ENCODE peak calls at places on chromosome 12, in eight cellular contexts. One of them, this sample, is unnamed. For H3K4me1, the result is how much of the 10 kb centered on the place peaks cover.

GRCh38 chr12:128797119-128798118 is 26.3 kb downstream of the SLC15A4 start:
- DNase-seq in PC-3: peak
- DNase-seq in CD8-positive, alpha-beta T cell: no peak
- DNase-seq in CD8-positive, alpha-beta memory T cell: no peak
- DNase-seq in thoracic aorta: no peak
- DNase-seq in uterus: no peak
- DNase-seq in lower lobe of right lung: peak
- DNase-seq in left ventricle myocardium inferior: no peak
- DNase-seq in this sample: no peak

GRCh38 chr12:4763549-4763948 is 43.3 kb downstream of the GALNT8 start:
- DNase-seq in PC-3: no peak
- DNase-seq in CD8-positive, alpha-beta T cell: no peak
- DNase-seq in CD8-positive, alpha-beta memory T cell: no peak
- DNase-seq in thoracic aorta: no peak
- DNase-seq in uterus: peak
- DNase-seq in lower lobe of right lung: no peak
- DNase-seq in left ventricle myocardium inferior: no peak
- DNase-seq in this sample: no peak

GRCh38 chr12:13504736-13505135 is 308.2 kb downstream of the EMP1 start:
- DNase-seq in PC-3: no peak
- DNase-seq in CD8-positive, alpha-beta T cell: no peak
- DNase-seq in CD8-positive, alpha-beta memory T cell: no peak
- DNase-seq in thoracic aorta: no peak
- DNase-seq in uterus: no peak
- DNase-seq in lower lobe of right lung: no peak
- DNase-seq in left ventricle myocardium inferior: no peak
- DNase-seq in this sample: no peak

GRCh38 chr12:15931590-15932053 is 20.5 kb downstream of the DERA start:
- DNase-seq in PC-3: peak
- DNase-seq in CD8-positive, alpha-beta T cell: no peak
- DNase-seq in CD8-positive, alpha-beta memory T cell: no peak
- DNase-seq in thoracic aorta: no peak
- DNase-seq in uterus: no peak
- DNase-seq in lower lobe of right lung: no peak
- DNase-seq in left ventricle myocardium inferior: no peak
- DNase-seq in this sample: no peak

GRCh38 chr12:66035289-66035961 is 95.1 kb downstream of the LLPH start:
- DNase-seq in PC-3: peak
- DNase-seq in CD8-positive, alpha-beta T cell: no peak
- DNase-seq in CD8-positive, alpha-beta memory T cell: no peak
- DNase-seq in thoracic aorta: no peak
- DNase-seq in uterus: no peak
- DNase-seq in lower lobe of right lung: no peak
- DNase-seq in left ventricle myocardium inferior: no peak
- DNase-seq in this sample: no peak

GRCh38 chr12:62730649-62731377 is 204.1 kb downstream of the PPM1H start:
- DNase-seq in PC-3: peak
- DNase-seq in CD8-positive, alpha-beta T cell: no peak
- DNase-seq in CD8-positive, alpha-beta memory T cell: no peak
- DNase-seq in thoracic aorta: no peak
- DNase-seq in uterus: no peak
- DNase-seq in lower lobe of right lung: no peak
- DNase-seq in left ventricle myocardium inferior: no peak
- DNase-seq in this sample: no peak

GRCh38 chr12:105848286-105848685 is 290.5 kb downstream of the NUAK1 start:
- DNase-seq in PC-3: no peak
- DNase-seq in CD8-positive, alpha-beta T cell: no peak
- DNase-seq in CD8-positive, alpha-beta memory T cell: no peak
- DNase-seq in thoracic aorta: no peak
- DNase-seq in uterus: no peak
- DNase-seq in lower lobe of right lung: no peak
- DNase-seq in left ventricle myocardium inferior: no peak
- DNase-seq in this sample: no peak

GRCh38 chr12:53048780-53049401 is 974 bp upstream of the TNS2 start:
- DNase-seq in PC-3: no peak
- DNase-seq in CD8-positive, alpha-beta T cell: no peak
- DNase-seq in CD8-positive, alpha-beta memory T cell: no peak
- DNase-seq in thoracic aorta: no peak
- DNase-seq in uterus: peak
- DNase-seq in lower lobe of right lung: no peak
- DNase-seq in left ventricle myocardium inferior: peak
- DNase-seq in this sample: no peak

GRCh38 chr12:46490635-46491034 is 118.1 kb upstream of the SLC38A2 start:
- DNase-seq in PC-3: peak
- DNase-seq in CD8-positive, alpha-beta T cell: no peak
- DNase-seq in CD8-positive, alpha-beta memory T cell: no peak
- DNase-seq in thoracic aorta: no peak
- DNase-seq in uterus: no peak
- DNase-seq in lower lobe of right lung: no peak
- DNase-seq in left ventricle myocardium inferior: no peak
- DNase-seq in this sample: no peak

GRCh38 chr12:46489951-46490388 is 117.4 kb upstream of the SLC38A2 start:
- DNase-seq in PC-3: no peak
- DNase-seq in CD8-positive, alpha-beta T cell: no peak
- DNase-seq in CD8-positive, alpha-beta memory T cell: no peak
- DNase-seq in thoracic aorta: no peak
- DNase-seq in uterus: no peak
- DNase-seq in lower lobe of right lung: no peak
- DNase-seq in left ventricle myocardium inferior: no peak
- DNase-seq in this sample: no peak

GRCh38 chr12:46492471-46493351 is 120.1 kb upstream of the SLC38A2 start:
- DNase-seq in PC-3: peak
- DNase-seq in CD8-positive, alpha-beta T cell: no peak
- DNase-seq in CD8-positive, alpha-beta memory T cell: no peak
- DNase-seq in thoracic aorta: no peak
- DNase-seq in uterus: no peak
- DNase-seq in lower lobe of right lung: no peak
- DNase-seq in left ventricle myocardium inferior: no peak
- DNase-seq in this sample: no peak

GRCh38 chr12:46493352-46494209 is 121.0 kb upstream of the SLC38A2 start:
- DNase-seq in PC-3: peak
- DNase-seq in CD8-positive, alpha-beta T cell: no peak
- DNase-seq in CD8-positive, alpha-beta memory T cell: no peak
- DNase-seq in thoracic aorta: no peak
- DNase-seq in uterus: no peak
- DNase-seq in lower lobe of right lung: no peak
- DNase-seq in left ventricle myocardium inferior: no peak
- DNase-seq in this sample: no peak

DNA sequence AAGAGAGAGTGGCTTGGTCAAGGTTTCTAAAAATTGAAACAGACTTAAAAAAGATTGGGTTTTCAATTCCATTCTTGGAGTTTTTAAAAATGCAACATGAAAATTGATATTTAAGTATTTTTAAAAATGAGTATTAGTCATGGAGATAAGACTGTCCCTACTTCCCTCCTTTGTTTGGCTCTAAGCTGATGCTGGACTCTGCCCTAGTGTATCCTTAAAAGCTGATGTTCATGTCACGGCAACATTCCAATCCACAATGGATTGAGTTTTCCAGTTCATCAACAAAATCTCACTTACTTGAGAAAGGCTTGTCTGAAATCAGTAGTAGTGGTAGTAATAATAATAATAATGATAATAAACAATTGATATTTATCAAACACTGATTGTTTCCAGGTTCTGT is 119.0 kb upstream of the SLC38A2 start:
- DNase-seq in PC-3: no peak
- DNase-seq in CD8-positive, alpha-beta T cell: no peak
- DNase-seq in CD8-positive, alpha-beta memory T cell: no peak
- DNase-seq in thoracic aorta: no peak
- DNase-seq in uterus: no peak
- DNase-seq in lower lobe of right lung: no peak
- DNase-seq in left ventricle myocardium inferior: no peak
- DNase-seq in this sample: no peak
- H3K27ac ChIP-seq in PC-3: no peak
- H3K27ac ChIP-seq in CD8-positive, alpha-beta T cell: no peak
- H3K27ac ChIP-seq in CD8-positive, alpha-beta memory T cell: no peak
- H3K27ac ChIP-seq in thoracic aorta: no peak
- H3K27ac ChIP-seq in uterus: no peak
- H3K27ac ChIP-seq in lower lobe of right lung: no peak
- H3K27ac ChIP-seq in left ventricle myocardium inferior: peak
- H3K27ac ChIP-seq in this sample: no peak

GRCh38 chr12:88578274-88578673 is 2.0 kb downstream of the KITLG start:
- DNase-seq in PC-3: peak
- DNase-seq in CD8-positive, alpha-beta T cell: no peak
- DNase-seq in CD8-positive, alpha-beta memory T cell: no peak
- DNase-seq in thoracic aorta: no peak
- DNase-seq in uterus: no peak
- DNase-seq in lower lobe of right lung: no peak
- DNase-seq in left ventricle myocardium inferior: no peak
- DNase-seq in this sample: no peak

GRCh38 chr12:88579572-88579940 is 715 bp downstream of the KITLG start:
- DNase-seq in PC-3: peak
- DNase-seq in CD8-positive, alpha-beta T cell: no peak
- DNase-seq in CD8-positive, alpha-beta memory T cell: no peak
- DNase-seq in thoracic aorta: no peak
- DNase-seq in uterus: peak
- DNase-seq in lower lobe of right lung: peak
- DNase-seq in left ventricle myocardium inferior: peak
- DNase-seq in this sample: no peak

GRCh38 chr12:88577537-88577936 is 2.7 kb downstream of the KITLG start:
- DNase-seq in PC-3: peak
- DNase-seq in CD8-positive, alpha-beta T cell: no peak
- DNase-seq in CD8-positive, alpha-beta memory T cell: no peak
- DNase-seq in thoracic aorta: no peak
- DNase-seq in uterus: no peak
- DNase-seq in lower lobe of right lung: no peak
- DNase-seq in left ventricle myocardium inferior: no peak
- DNase-seq in this sample: no peak

GRCh38 chr12:88578821-88579518 is 1.3 kb downstream of the KITLG start:
- DNase-seq in PC-3: peak
- DNase-seq in CD8-positive, alpha-beta T cell: no peak
- DNase-seq in CD8-positive, alpha-beta memory T cell: no peak
- DNase-seq in thoracic aorta: no peak
- DNase-seq in uterus: no peak
- DNase-seq in lower lobe of right lung: no peak
- DNase-seq in left ventricle myocardium inferior: no peak
- DNase-seq in this sample: no peak

DNA sequence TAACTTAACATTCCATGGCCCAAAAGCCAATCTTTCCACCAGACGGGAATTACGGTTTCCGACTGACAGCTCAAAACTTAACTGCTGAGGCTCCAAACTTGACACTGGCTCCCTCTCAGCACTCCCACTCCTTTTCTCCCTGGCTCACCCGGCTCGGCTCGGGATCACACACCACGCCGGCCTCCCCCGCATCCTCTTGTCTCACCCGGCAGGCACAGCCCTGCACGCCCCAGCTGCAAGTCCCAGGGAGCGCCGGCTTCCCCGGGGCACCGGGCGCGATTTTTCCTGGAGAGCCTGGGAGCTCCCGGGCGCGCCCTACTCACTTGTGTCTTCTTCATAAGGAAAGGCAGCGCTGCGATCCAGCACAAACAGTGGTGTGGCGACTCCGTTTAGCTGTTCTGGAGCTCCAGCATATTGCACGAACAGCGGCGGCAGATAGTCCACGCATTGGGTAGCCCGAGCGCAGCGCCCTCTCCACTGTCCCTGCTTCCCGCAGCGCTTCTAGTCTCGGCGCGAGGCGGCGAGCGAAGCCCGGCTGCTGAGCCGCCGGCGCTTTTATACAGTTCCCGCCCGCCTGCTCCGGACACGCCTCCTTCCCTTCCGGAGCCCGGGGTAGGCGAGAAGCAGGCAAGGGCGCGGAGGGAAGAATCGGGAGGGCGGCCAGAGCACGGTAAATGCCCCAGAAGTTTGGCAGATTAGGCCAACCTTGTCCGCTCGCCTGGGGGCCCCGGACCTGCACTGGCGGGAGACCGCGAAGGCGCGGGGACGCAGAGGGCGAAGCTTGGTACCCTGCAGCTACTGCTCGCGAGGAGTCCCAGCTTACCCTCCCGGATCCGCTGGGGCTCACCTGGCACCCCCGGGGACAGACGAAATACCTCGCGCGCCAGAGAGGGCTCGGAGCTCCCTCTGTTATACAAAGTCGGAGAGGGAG is at the start of gene KITLG:
- DNase-seq in PC-3: peak
- DNase-seq in CD8-positive, alpha-beta T cell: no peak
- DNase-seq in CD8-positive, alpha-beta memory T cell: no peak
- DNase-seq in thoracic aorta: peak
- DNase-seq in uterus: peak
- DNase-seq in lower lobe of right lung: peak
- DNase-seq in left ventricle myocardium inferior: peak
- DNase-seq in this sample: no peak
- H3K4me3 ChIP-seq in PC-3: peak
- H3K4me3 ChIP-seq in CD8-positive, alpha-beta T cell: no peak
- H3K4me3 ChIP-seq in CD8-positive, alpha-beta memory T cell: no peak
- H3K4me3 ChIP-seq in thoracic aorta: peak
- H3K4me3 ChIP-seq in uterus: peak
- H3K4me3 ChIP-seq in lower lobe of right lung: peak
- H3K4me3 ChIP-seq in left ventricle myocardium inferior: peak
- H3K4me3 ChIP-seq in this sample: no peak

GRCh38 chr12:79920421-79921238 is 14.3 kb downstream of the PPP1R12A start:
- DNase-seq in PC-3: no peak
- DNase-seq in CD8-positive, alpha-beta T cell: no peak
- DNase-seq in CD8-positive, alpha-beta memory T cell: no peak
- DNase-seq in thoracic aorta: no peak
- DNase-seq in uterus: no peak
- DNase-seq in lower lobe of right lung: no peak
- DNase-seq in left ventricle myocardium inferior: no peak
- DNase-seq in this sample: no peak
- H3K4me1 ChIP-seq in PC-3: under half
- H3K4me1 ChIP-seq in CD8-positive, alpha-beta T cell: under half
- H3K4me1 ChIP-seq in CD8-positive, alpha-beta memory T cell: under half
- H3K4me1 ChIP-seq in thoracic aorta: half or more
- H3K4me1 ChIP-seq in uterus: under half
- H3K4me1 ChIP-seq in lower lobe of right lung: under half
- H3K4me1 ChIP-seq in left ventricle myocardium inferior: half or more
- H3K4me1 ChIP-seq in this sample: under half

GRCh38 chr12:70248916-70249315 is 5.7 kb downstream of the CNOT2 start:
- DNase-seq in PC-3: no peak
- DNase-seq in CD8-positive, alpha-beta T cell: no peak
- DNase-seq in CD8-positive, alpha-beta memory T cell: no peak
- DNase-seq in thoracic aorta: no peak
- DNase-seq in uterus: no peak
- DNase-seq in lower lobe of right lung: no peak
- DNase-seq in left ventricle myocardium inferior: no peak
- DNase-seq in this sample: no peak

GRCh38 chr12:70243510-70244331 is 488 bp downstream of the CNOT2 start:
- DNase-seq in PC-3: peak
- DNase-seq in CD8-positive, alpha-beta T cell: peak
- DNase-seq in CD8-positive, alpha-beta memory T cell: peak
- DNase-seq in thoracic aorta: no peak
- DNase-seq in uterus: peak
- DNase-seq in lower lobe of right lung: peak
- DNase-seq in left ventricle myocardium inferior: peak
- DNase-seq in this sample: peak

GRCh38 chr12:70247653-70248199 is 4.5 kb downstream of the CNOT2 start:
- DNase-seq in PC-3: no peak
- DNase-seq in CD8-positive, alpha-beta T cell: no peak
- DNase-seq in CD8-positive, alpha-beta memory T cell: no peak
- DNase-seq in thoracic aorta: no peak
- DNase-seq in uterus: no peak
- DNase-seq in lower lobe of right lung: no peak
- DNase-seq in left ventricle myocardium inferior: no peak
- DNase-seq in this sample: no peak

GRCh38 chr12:70245458-70245857 is 2.2 kb downstream of the CNOT2 start:
- DNase-seq in PC-3: no peak
- DNase-seq in CD8-positive, alpha-beta T cell: no peak
- DNase-seq in CD8-positive, alpha-beta memory T cell: no peak
- DNase-seq in thoracic aorta: no peak
- DNase-seq in uterus: no peak
- DNase-seq in lower lobe of right lung: no peak
- DNase-seq in left ventricle myocardium inferior: no peak
- DNase-seq in this sample: no peak

DNA sequence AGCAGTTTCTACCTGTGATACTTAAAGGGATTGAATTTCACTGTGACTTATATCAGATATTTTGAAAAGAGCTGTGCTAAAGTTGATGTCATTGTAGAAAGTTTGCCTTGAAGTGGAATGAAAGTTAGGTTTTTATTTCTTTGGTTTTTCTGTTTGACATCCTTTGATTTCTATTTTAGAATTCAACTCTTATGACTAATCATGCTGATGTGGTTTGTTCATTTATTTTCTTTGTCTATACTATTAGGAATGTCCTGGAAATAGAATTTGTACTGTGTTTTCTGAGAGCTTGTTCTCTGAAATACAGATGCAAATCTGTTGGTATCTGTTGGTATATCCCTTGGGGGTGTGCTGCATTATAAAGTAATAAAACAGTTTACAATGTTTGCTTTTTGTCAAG is 3.3 kb downstream of the CNOT2 start:
- DNase-seq in PC-3: peak
- DNase-seq in CD8-positive, alpha-beta T cell: no peak
- DNase-seq in CD8-positive, alpha-beta memory T cell: no peak
- DNase-seq in thoracic aorta: no peak
- DNase-seq in uterus: no peak
- DNase-seq in lower lobe of right lung: no peak
- DNase-seq in left ventricle myocardium inferior: no peak
- DNase-seq in this sample: no peak
- H3K27ac ChIP-seq in PC-3: no peak
- H3K27ac ChIP-seq in CD8-positive, alpha-beta T cell: no peak
- H3K27ac ChIP-seq in CD8-positive, alpha-beta memory T cell: no peak
- H3K27ac ChIP-seq in thoracic aorta: peak
- H3K27ac ChIP-seq in uterus: no peak
- H3K27ac ChIP-seq in lower lobe of right lung: no peak
- H3K27ac ChIP-seq in left ventricle myocardium inferior: no peak
- H3K27ac ChIP-seq in this sample: no peak

This sample was measured in effector memory CD4-positive, alpha-beta T cell.